ENCODE peak calls at places on chromosomes 12 and 14, in five cellular contexts. M, O, A, W and I are unnamed samples.

GRCh38 chr14:77023001-77023996 is 5.2 kb downstream of the IRF2BPL start:
- DNase-seq in M (peak), O (peak), A (peak), W (peak), I (peak)

GRCh38 chr12:41122894-41123293 is 65.2 kb upstream of the PDZRN4 start:
- DNase-seq in M (no peak), A (no peak), W (no peak), O (no peak), I (no peak)

GRCh38 chr14:95507174-95507573 is 9.3 kb downstream of the SYNE3 start:
- DNase-seq in O (peak), A (peak), W (peak), M (peak), I (peak)

GRCh38 chr12:43637116-43637515 is 85.1 kb upstream of the ADAMTS20 start:
- DNase-seq in O (no peak), M (no peak), A (no peak), W (no peak), I (peak)

GRCh38 chr12:56104109-56104814 is at the start of gene PA2G4:
- DNase-seq in A (peak), M (peak), O (peak), W (peak), I (peak)

GRCh38 chr12:111757361-111758119 is 9.2 kb upstream of the ALDH2 start:
- DNase-seq in W (peak), M (peak), O (peak), A (peak), I (no peak)

GRCh38 chr14:32004300-32004699 is 72.8 kb upstream of the ARHGAP5 start:
- DNase-seq in W (no peak), O (peak), M (peak), A (peak), I (peak)

GRCh38 chr12:53337998-53338397 is 1.8 kb upstream of the SP7 start:
- DNase-seq in M (no peak), O (no peak), W (no peak), A (no peak), I (no peak)

GRCh38 chr12:10636611-10637010 is 23.2 kb upstream of the MAGOHB start:
- DNase-seq in A (no peak), O (no peak), W (no peak), M (no peak), I (peak)

GRCh38 chr14:72617391-72618011 is 276.4 kb downstream of the DPF3 start:
- DNase-seq in M (no peak), A (peak), W (no peak), O (peak), I (no peak)

GRCh38 chr14:20350860-20351259 is 7.4 kb downstream of the PARP2 start:
- DNase-seq in M (peak), W (peak), O (no peak), A (peak), I (peak)
- TF ChIP-seq CTCF in M (peak), W (peak), O (peak), A (peak), I (peak)

GRCh38 chr12:105014603-105015002 is 28.5 kb downstream of the NOPCHAP1 start:
- DNase-seq in O (no peak), M (no peak), A (no peak), W (no peak), I (no peak)
- TF ChIP-seq CTCF in O (no peak), M (no peak), A (no peak), W (no peak), I (no peak)

GRCh38 chr14:100470523-100470897 is 116.7 kb downstream of the BEGAIN start:
- DNase-seq in A (no peak), W (no peak), O (no peak), M (no peak), I (no peak)
- TF ChIP-seq CTCF in A (no peak), W (no peak), O (no peak), M (no peak), I (no peak)

GRCh38 chr12:124464830-124465229 is 102.6 kb downstream of the NCOR2 start:
- DNase-seq in A (no peak), O (no peak), W (no peak), M (no peak), I (peak)

GRCh38 chr12:124464062-124464461 is 103.3 kb downstream of the NCOR2 start:
- DNase-seq in M (no peak), W (peak), A (peak), O (no peak), I (no peak)

GRCh38 chr12:124469193-124469888 is 98.1 kb downstream of the NCOR2 start:
- DNase-seq in A (no peak), M (peak), O (no peak), W (no peak), I (no peak)

GRCh38 chr12:124465473-124465872 is 101.9 kb downstream of the NCOR2 start:
- DNase-seq in O (no peak), A (no peak), W (no peak), M (no peak), I (no peak)

GRCh38 chr12:124466200-124467128 is 100.9 kb downstream of the NCOR2 start:
- DNase-seq in O (peak), A (peak), M (peak), W (peak), I (no peak)
- TF ChIP-seq CTCF in O (peak), A (peak), M (peak), W (no peak), I (no peak)